ENCODE peak calls at places on chromosomes 5 and 9, in ten cellular contexts. Z is body of pancreas, I is gastrocnemius medialis, R is IMR-90, U is HCT116, T is right lobe of liver, L is transverse colon, O is Peyer's patch, V is spleen, Y is adrenal gland. Q is an unnamed sample. For H3K36me3, the result is how much of the 10 kb centered on the place peaks cover.

GRCh38 chr5:175895701-175896102 is 24.3 kb downstream of the CPLX2 start:
- DNase-seq in R (no peak), L (no peak), T (no peak), Z (no peak), U (no peak), Y (no peak), O (peak), I (no peak), V (no peak), Q (no peak)

GRCh38 chr5:131264453-131265200 is 774 bp downstream of the CDC42SE2 start:
- DNase-seq in L (peak), T (peak), I (peak), V (peak), Z (peak), U (no peak), R (peak), O (no peak), Y (peak), Q (peak)

GRCh38 chr9:127386249-127386648 is 10.7 kb upstream of the SLC2A8 start:
- DNase-seq in O (no peak), L (no peak), V (no peak), I (no peak), Y (peak), T (no peak), R (no peak), Z (no peak), U (no peak), Q (no peak)

GRCh38 chr9:132858756-132859155 is 19.3 kb downstream of the AK8 start:
- DNase-seq in O (no peak), U (no peak), V (no peak), Y (no peak), I (no peak), L (no peak), T (no peak), R (no peak), Z (no peak), Q (no peak)

GRCh38 chr9:73715591-73715990 is 563.9 kb downstream of the ANXA1 start:
- DNase-seq in T (no peak), Y (no peak), O (no peak), V (no peak), Z (no peak), R (no peak), L (no peak), U (no peak), I (no peak), Q (no peak)

GRCh38 chr5:129904667-129905466 is 602 bp downstream of the CHSY3 start:
- DNase-seq in I (peak), Y (peak), R (no peak), V (peak), L (peak), T (peak), U (no peak), Z (peak), O (no peak), Q (no peak)

GRCh38 chr9:83425240-83425639 is 113.0 kb downstream of the FRMD3 start:
- DNase-seq in Y (no peak), T (no peak), R (no peak), V (no peak), Z (no peak), L (no peak), U (no peak), I (no peak), O (no peak), Q (no peak)

GRCh38 chr9:78131969-78132687 is 100.5 kb upstream of the GNAQ start:
- DNase-seq in T (no peak), V (no peak), Z (no peak), Y (no peak), R (no peak), U (no peak), L (no peak), I (no peak), O (no peak), Q (no peak)

GRCh38 chr9:98172604-98173003 is 19.8 kb downstream of the CORO2A start:
- DNase-seq in V (no peak), L (no peak), U (no peak), I (no peak), Z (no peak), Y (no peak), T (no peak), R (peak), O (no peak), Q (no peak)

GRCh38 chr5:1760656-1761452 is 38.8 kb downstream of the MRPL36 start:
- DNase-seq in U (no peak), L (no peak), I (no peak), T (peak), Y (peak), O (no peak), Z (peak), V (peak), R (no peak), Q (no peak)

GRCh38 chr9:137679695-137680305 is 61.0 kb downstream of the EHMT1 start:
- DNase-seq in Y (no peak), V (peak), T (no peak), I (no peak), L (no peak), R (no peak), U (no peak), Z (no peak), O (no peak), Q (no peak)

GRCh38 chr9:4375424-4376195 is 75.7 kb upstream of the GLIS3 start:
- DNase-seq in O (no peak), V (no peak), L (no peak), Y (no peak), I (no peak), Z (no peak), T (no peak), R (peak), U (peak), Q (no peak)

GRCh38 chr9:89497978-89498844 is at the start of gene SEMA4D:
- DNase-seq in L (peak), Z (peak), I (peak), V (peak), T (peak), U (peak), R (peak), Y (peak), O (peak), Q (peak)

GRCh38 chr9:3464033-3464638 is 61.7 kb downstream of the RFX3 start:
- DNase-seq in R (peak), Z (no peak), T (no peak), L (no peak), O (no peak), V (no peak), Y (no peak), I (no peak), U (no peak), Q (no peak)

GRCh38 chr9:90016272-90016671 is 411.5 kb downstream of the GADD45G start:
- DNase-seq in Z (no peak), R (no peak), T (no peak), I (no peak), Y (no peak), U (no peak), O (no peak), V (no peak), L (no peak), Q (no peak)

GRCh38 chr5:176850371-176851245 is 40.2 kb downstream of the UNC5A start:
- DNase-seq in T (no peak), I (no peak), U (no peak), O (no peak), V (no peak), Y (no peak), L (no peak), Z (no peak), R (no peak), Q (no peak)

GRCh38 chr5:36045895-36046294 is 20.8 kb downstream of the UGT3A2 start:
- DNase-seq in T (no peak), R (no peak), O (no peak), L (no peak), V (no peak), Z (no peak), I (no peak), U (no peak), Y (no peak), Q (no peak)

GRCh38 chr9:130448771-130449170 is 4.0 kb downstream of the ASS1 start:
- DNase-seq in I (no peak), R (no peak), V (no peak), T (no peak), U (no peak), L (no peak), O (no peak), Y (no peak), Z (no peak), Q (no peak)

DNA sequence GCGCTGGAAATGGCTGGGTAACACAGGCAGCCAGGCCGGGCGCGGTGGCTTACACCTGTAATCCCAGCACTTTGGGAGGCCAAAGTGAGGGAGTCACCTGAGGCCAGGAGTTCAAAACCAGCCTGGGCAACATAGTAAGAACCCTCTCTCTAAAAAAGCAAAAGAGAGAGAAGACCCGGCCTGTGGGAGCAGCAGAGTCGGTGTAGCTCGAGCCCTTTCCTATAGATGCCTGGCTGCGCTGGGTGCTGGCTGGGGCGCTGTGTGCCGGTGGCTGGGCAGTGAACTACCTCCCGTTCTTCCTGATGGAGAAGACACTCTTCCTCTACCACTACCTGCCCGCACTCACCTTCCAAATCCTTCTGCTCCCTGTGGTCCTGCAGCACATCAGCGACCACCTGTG is 9.2 kb downstream of the UCK1 start:
- DNase-seq in V (no peak), R (no peak), T (no peak), Y (no peak), I (no peak), O (no peak), U (no peak), L (no peak), Z (no peak), Q (no peak)
- H3K36me3 ChIP-seq in V (half or more), R (half or more), T (under half), Y (under half), I (half or more), O (half or more), U (under half), L (under half), Z (under half), Q (under half)

GRCh38 chr9:111399772-111400563 is 69.9 kb upstream of the OR2K2 start:
- DNase-seq in O (no peak), Y (no peak), V (no peak), U (peak), Z (peak), T (no peak), R (peak), I (no peak), L (peak), Q (no peak)
- TF ChIP-seq CTCF in O (no peak), Y (peak), V (peak), U (peak), Z (no peak), T (peak), R (peak), I (peak), L (peak), Q (no peak)

GRCh38 chr5:56412601-56413379 is 179.7 kb upstream of the ANKRD55 start:
- DNase-seq in V (peak), R (no peak), Z (no peak), L (peak), O (peak), Y (peak), I (peak), U (no peak), T (peak), Q (no peak)
- TF ChIP-seq POLR2A in V (no peak), R (no peak), Z (no peak), L (no peak), O (no peak), Y (no peak), I (no peak), U (no peak), T (no peak), Q (no peak)

GRCh38 chr5:148433826-148434225 is 50.1 kb downstream of the FBXO38 start:
- DNase-seq in Z (no peak), V (no peak), U (no peak), Y (no peak), I (no peak), T (no peak), R (no peak), O (no peak), L (no peak), Q (no peak)

GRCh38 chr5:148426514-148426913 is 42.8 kb downstream of the FBXO38 start:
- DNase-seq in Y (no peak), I (no peak), L (no peak), V (no peak), Z (no peak), T (no peak), U (no peak), O (no peak), R (no peak), Q (no peak)

GRCh38 chr5:148425808-148426207 is 42.0 kb downstream of the FBXO38 start:
- DNase-seq in Y (no peak), R (no peak), O (no peak), V (no peak), U (no peak), Z (no peak), I (no peak), L (no peak), T (no peak), Q (no peak)

GRCh38 chr5:148427370-148428042 is 43.7 kb downstream of the FBXO38 start:
- DNase-seq in V (peak), L (no peak), Y (no peak), O (no peak), T (no peak), R (no peak), I (no peak), Z (no peak), U (no peak), Q (no peak)

GRCh38 chr5:148428825-148429224 is 45.1 kb downstream of the FBXO38 start:
- DNase-seq in L (no peak), T (no peak), O (no peak), Z (no peak), R (no peak), Y (no peak), V (no peak), U (no peak), I (no peak), Q (no peak)
- H3K36me3 ChIP-seq in L (under half), T (under half), O (half or more), Z (under half), R (under half), Y (under half), V (half or more), U (under half), I (half or more), Q (under half)

GRCh38 chr9:99251157-99251556 is 29.1 kb downstream of the SEC61B start:
- DNase-seq in R (no peak), U (no peak), V (no peak), Z (no peak), Y (no peak), L (no peak), T (no peak), O (no peak), I (no peak), Q (no peak)
- TF ChIP-seq CTCF in R (no peak), U (no peak), V (no peak), Z (no peak), Y (no peak), L (no peak), T (no peak), O (no peak), I (no peak), Q (no peak)

GRCh38 chr5:159708090-159708489 is 208.2 kb upstream of the ADRA1B start:
- DNase-seq in V (no peak), L (no peak), Z (no peak), O (no peak), Y (no peak), U (no peak), T (no peak), R (no peak), I (no peak), Q (no peak)
- TF ChIP-seq POLR2A in V (no peak), L (no peak), Z (no peak), O (no peak), Y (no peak), U (no peak), T (no peak), R (no peak), I (no peak), Q (no peak)

GRCh38 chr5:111733571-111733970 is 23.4 kb downstream of the NREP start:
- DNase-seq in T (no peak), Y (no peak), O (no peak), L (no peak), I (no peak), Z (no peak), V (no peak), U (no peak), R (no peak), Q (no peak)
- H3K36me3 ChIP-seq in T (under half), Y (under half), O (under half), L (under half), I (under half), Z (under half), V (under half), U (under half), R (under half), Q (under half)

DNA sequence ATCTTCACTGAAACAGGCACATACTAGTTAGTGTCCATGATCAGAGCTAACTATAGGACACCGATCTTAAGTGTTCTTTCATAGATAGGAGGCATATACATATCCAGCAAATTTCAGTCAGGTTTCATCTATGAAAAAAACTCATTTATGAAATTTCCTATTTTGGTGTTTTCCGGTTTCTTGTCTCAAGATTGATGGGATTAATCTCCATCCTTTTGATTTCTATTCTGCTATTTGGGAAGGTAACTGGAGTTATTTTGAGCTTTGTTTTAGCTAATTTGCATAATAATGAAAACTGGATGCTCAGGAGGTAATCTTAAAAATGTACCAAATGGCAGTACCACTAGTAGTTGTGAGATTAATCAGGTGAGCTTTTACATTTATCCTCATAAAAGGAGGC is 62.1 kb downstream of the BASP1 start:
- DNase-seq in O (no peak), R (no peak), Z (no peak), U (no peak), I (no peak), Y (no peak), L (no peak), T (no peak), V (no peak), Q (no peak)
- TF ChIP-seq CTCF in O (no peak), R (no peak), Z (no peak), U (no peak), I (no peak), Y (no peak), L (no peak), T (no peak), V (no peak), Q (no peak)

GRCh38 chr9:93258419-93258817 is 74.5 kb downstream of the WNK2 start:
- DNase-seq in V (peak), O (no peak), T (no peak), U (no peak), Z (no peak), Y (no peak), I (no peak), R (no peak), L (no peak), Q (no peak)

GRCh38 chr9:93256878-93257807 is 73.2 kb downstream of the WNK2 start:
- DNase-seq in U (no peak), V (peak), R (no peak), Z (peak), O (peak), T (no peak), L (peak), Y (peak), I (no peak), Q (peak)

GRCh38 chr9:93255994-93256877 is 72.3 kb downstream of the WNK2 start:
- DNase-seq in O (no peak), T (no peak), R (no peak), Y (peak), V (peak), U (no peak), L (peak), Z (peak), I (no peak), Q (peak)

GRCh38 chr9:93258818-93259489 is 75.0 kb downstream of the WNK2 start:
- DNase-seq in O (peak), R (no peak), V (peak), Y (peak), Z (peak), U (no peak), I (no peak), L (peak), T (peak), Q (peak)

GRCh38 chr9:93257808-93258331 is 73.9 kb downstream of the WNK2 start:
- DNase-seq in O (peak), Y (no peak), U (no peak), T (no peak), L (no peak), R (no peak), I (no peak), Z (no peak), V (peak), Q (peak)
- TF ChIP-seq POLR2A in O (no peak), Y (no peak), U (no peak), T (no peak), L (no peak), R (no peak), I (no peak), Z (no peak), V (no peak), Q (no peak)

GRCh38 chr5:126809932-126810331 is 33.0 kb downstream of the LMNB1 start:
- DNase-seq in U (no peak), V (no peak), R (no peak), O (no peak), I (no peak), L (no peak), Y (no peak), T (no peak), Z (no peak), Q (no peak)
- H3K36me3 ChIP-seq in U (under half), V (under half), R (under half), O (under half), I (under half), L (under half), Y (under half), T (under half), Z (under half), Q (under half)